ENCODE peak calls at places on chromosomes 4 and X, in nine cellular contexts. K is NCI-H2107; N is WERI-Rb-1; G is stimulated activated CD4-positive, alpha-beta T cell treated with anti-CD3 and anti-CD28 coated beads, Interleukin-4, amount 100 ng/mL, for 48 hours; L is GM12891; O is AG09319; V is activated CD8-positive, alpha-beta memory T cell treated with anti-CD3 and anti-CD28 coated beads, Interleukin-2, amount 10 ng/mL, durations not matched to agents 7 days and 5 days; M is Calu3; Y is psoas muscle. R is an unnamed sample.

GRCh38 chr4:126241631-126242030 is 926.9 kb downstream of the FAT4 start:
- DNase-seq in N (no peak), V (no peak), L (no peak), K (no peak), G (no peak), Y (no peak), M (no peak), O (no peak), R (no peak)

GRCh38 chrX:2334237-2334636 is 166.5 kb downstream of the DHRSX start:
- DNase-seq in V (no peak), O (no peak), G (no peak), M (peak), Y (no peak), K (no peak), L (no peak), N (no peak), R (no peak)

GRCh38 chr4:155629831-155630425 is 36.7 kb upstream of the GUCY1A1 start:
- DNase-seq in Y (no peak), G (no peak), K (no peak), O (no peak), L (no peak), M (no peak), V (no peak), N (no peak), R (no peak)

GRCh38 chrX:9654928-9655327 is 110.7 kb downstream of the GPR143 start:
- DNase-seq in M (no peak), Y (no peak), G (no peak), L (no peak), N (no peak), O (no peak), V (no peak), K (no peak), R (no peak)

GRCh38 chr4:40992472-40993298 is 221.7 kb downstream of the APBB2 start:
- DNase-seq in M (no peak), L (no peak), V (no peak), O (no peak), N (no peak), Y (no peak), G (no peak), K (no peak), R (no peak)

GRCh38 chrX:104136241-104137019 is 20.4 kb downstream of the SLC25A53 start:
- DNase-seq in M (peak), V (peak), G (no peak), Y (peak), N (peak), L (peak), K (peak), O (peak), R (peak)

GRCh38 chr4:145775406-145775805 is 95.5 kb downstream of the C4orf51 start:
- DNase-seq in L (no peak), N (no peak), K (no peak), Y (no peak), O (no peak), M (no peak), V (no peak), G (no peak), R (no peak)

GRCh38 chr4:152981278-152981677 is 45.2 kb downstream of the FHDC1 start:
- DNase-seq in O (no peak), L (no peak), M (no peak), K (no peak), N (no peak), G (no peak), Y (no peak), V (no peak), R (no peak)

GRCh38 chrX:120365320-120365719 is 3.4 kb downstream of the ATP1B4 start:
- DNase-seq in L (peak), O (no peak), K (peak), M (peak), V (peak), Y (peak), G (peak), N (peak), R (peak)

GRCh38 chrX:136525738-136526606 is 6.0 kb upstream of the VGLL1 start:
- DNase-seq in M (peak), G (no peak), N (no peak), V (no peak), Y (peak), K (no peak), O (peak), L (no peak), R (no peak)

GRCh38 chrX:103396186-103396585 is 19.8 kb downstream of the BEX3 start:
- DNase-seq in N (no peak), G (no peak), M (no peak), V (no peak), K (no peak), L (no peak), Y (no peak), O (no peak), R (no peak)

GRCh38 chr4:22030321-22030720 is 81.7 kb upstream of the KCNIP4 start:
- DNase-seq in V (no peak), N (no peak), K (no peak), L (no peak), O (no peak), Y (no peak), M (no peak), G (no peak), R (peak)

GRCh38 chr4:73499996-73500765 is 18.6 kb downstream of the AFM start:
- DNase-seq in Y (no peak), M (no peak), L (no peak), G (no peak), N (no peak), O (no peak), V (no peak), K (no peak), R (no peak)

GRCh38 chr4:14874990-14875389 is 127.3 kb upstream of the CPEB2 start:
- DNase-seq in Y (no peak), M (no peak), N (no peak), O (no peak), V (no peak), L (no peak), G (no peak), K (no peak), R (no peak)

GRCh38 chr4:159390648-159391047 is 287.8 kb downstream of the RAPGEF2 start:
- DNase-seq in V (no peak), N (no peak), Y (no peak), G (no peak), L (no peak), M (peak), O (no peak), K (no peak), R (no peak)

GRCh38 chrX:150465856-150466775 is 102.3 kb upstream of the MTM1 start:
- DNase-seq in K (no peak), L (no peak), N (peak), Y (no peak), M (no peak), V (no peak), G (no peak), O (no peak), R (no peak)

GRCh38 chrX:53279296-53280237 is 1.8 kb downstream of the IQSEC2 start:
- DNase-seq in G (no peak), N (no peak), K (no peak), O (no peak), L (no peak), Y (no peak), V (peak), M (peak), R (no peak)

GRCh38 chr4:81607947-81608346 is 136.2 kb upstream of the RASGEF1B start:
- DNase-seq in G (no peak), K (no peak), L (no peak), M (no peak), N (no peak), Y (no peak), V (no peak), O (no peak), R (no peak)

GRCh38 chrX:47629419-47630210 is at the start of gene CFP:
- DNase-seq in M (no peak), V (no peak), G (no peak), Y (no peak), N (no peak), O (no peak), K (no peak), L (no peak), R (no peak)

GRCh38 chr4:185713731-185714130 is 98.3 kb downstream of the SORBS2 start:
- DNase-seq in Y (no peak), K (no peak), G (no peak), N (no peak), V (no peak), O (no peak), M (no peak), L (no peak), R (no peak)

GRCh38 chr4:10589308-10589707 is 95.3 kb downstream of the CLNK start:
- DNase-seq in G (no peak), L (no peak), K (no peak), V (no peak), M (no peak), N (no peak), O (no peak), Y (no peak), R (no peak)

GRCh38 chrX:48958635-48959094 is 1.3 kb upstream of the OTUD5 start:
- DNase-seq in M (peak), N (peak), V (peak), O (peak), K (no peak), Y (peak), G (no peak), L (no peak), R (no peak)

GRCh38 chr4:4602468-4602867 is 60.6 kb upstream of the STX18 start:
- DNase-seq in M (no peak), O (no peak), N (no peak), G (no peak), K (no peak), V (no peak), L (no peak), Y (no peak), R (no peak)

GRCh38 chrX:21354725-21355124 is 19.5 kb upstream of the CNKSR2 start:
- DNase-seq in V (no peak), L (no peak), G (no peak), N (peak), Y (no peak), O (no peak), M (no peak), K (no peak), R (no peak)

GRCh38 chrX:72714471-72714916 is 388 bp upstream of the PHKA1 start:
- DNase-seq in M (peak), L (no peak), Y (peak), V (no peak), K (peak), O (peak), G (no peak), N (peak), R (peak)

GRCh38 chr4:15333692-15334633 is 93.9 kb upstream of the C1QTNF7 start:
- DNase-seq in N (no peak), M (no peak), O (no peak), K (no peak), G (no peak), Y (no peak), L (no peak), V (no peak), R (no peak)

GRCh38 chrX:47283015-47283771 is 50.4 kb downstream of the USP11 start:
- DNase-seq in K (no peak), V (peak), O (no peak), Y (no peak), L (no peak), M (no peak), G (no peak), N (no peak), R (peak)

GRCh38 chrX:45449982-45450381 is 249.3 kb upstream of the DIPK2B start:
- DNase-seq in G (no peak), O (no peak), K (no peak), N (no peak), V (no peak), M (no peak), Y (no peak), L (no peak), R (no peak)

GRCh38 chr4:32119907-32120306 is 1399.7 kb downstream of the PCDH7 start:
- DNase-seq in G (no peak), V (no peak), K (no peak), O (no peak), Y (no peak), N (no peak), M (no peak), L (no peak), R (no peak)

GRCh38 chr4:40931238-40931637 is 181.5 kb downstream of the NSUN7 start:
- DNase-seq in N (no peak), Y (no peak), G (no peak), V (no peak), O (no peak), K (no peak), M (no peak), L (no peak), R (no peak)

GRCh38 chr4:44237643-44238042 is 211.0 kb downstream of the KCTD8 start:
- DNase-seq in O (no peak), G (no peak), L (no peak), Y (no peak), M (no peak), V (no peak), K (no peak), N (no peak), R (no peak)

GRCh38 chr4:82268050-82268825 is 105.6 kb downstream of the HNRNPD start:
- DNase-seq in L (no peak), Y (peak), V (peak), K (peak), M (peak), G (peak), O (peak), N (peak), R (peak)

GRCh38 chr4:177489847-177490246 is 47.6 kb upstream of the AGA start:
- DNase-seq in K (no peak), N (no peak), O (no peak), Y (no peak), G (no peak), V (no peak), M (no peak), L (no peak), R (no peak)

GRCh38 chrX:34880656-34881055 is 61.9 kb upstream of the FAM47B start:
- DNase-seq in M (no peak), N (no peak), O (no peak), Y (no peak), K (no peak), G (no peak), V (no peak), L (no peak), R (no peak)

GRCh38 chr4:157025898-157026297 is 50.1 kb upstream of the GLRB start:
- DNase-seq in G (no peak), K (no peak), M (no peak), L (no peak), O (no peak), Y (no peak), N (no peak), V (no peak), R (no peak)

GRCh38 chr4:174674305-174674840 is 152.1 kb upstream of the HPGD start:
- DNase-seq in K (no peak), N (no peak), M (no peak), L (no peak), V (no peak), Y (no peak), O (no peak), G (no peak), R (no peak)

GRCh38 chr4:6627832-6628231 is 12.7 kb upstream of the MRFAP1 start:
- DNase-seq in L (no peak), O (no peak), V (no peak), G (no peak), M (no peak), K (no peak), N (no peak), Y (no peak), R (no peak)

GRCh38 chrX:87409113-87409841 is 108.3 kb upstream of the KLHL4 start:
- DNase-seq in O (no peak), V (no peak), N (no peak), G (no peak), L (no peak), Y (no peak), K (no peak), M (peak), R (no peak)

GRCh38 chrX:112058255-112058654 is 24.3 kb downstream of the TRPC5 start:
- DNase-seq in L (no peak), K (no peak), Y (no peak), G (no peak), M (no peak), N (no peak), V (no peak), O (peak), R (no peak)